ENCODE peak calls at places on chromosome 9, in six cellular contexts. E, K, H, W, S and R are unnamed samples. For H3K36me3, the result is how much of the 10 kb centered on the place peaks cover.

GRCh38 chr9:129938291-129938979 is 103.2 kb downstream of the USP20 start:
- DNase-seq in S (no peak), K (no peak), W (peak), H (peak), E (peak), R (no peak)

GRCh38 chr9:36327903-36328302 is 69.7 kb upstream of the GNE start:
- DNase-seq in W (no peak), E (peak), H (peak), K (no peak), S (no peak), R (no peak)

GRCh38 chr9:36714161-36714560 is 141.5 kb downstream of the MELK start:
- DNase-seq in E (no peak), W (no peak), K (no peak), S (no peak), H (no peak), R (no peak)

GRCh38 chr9:33748633-33749304 is 46.6 kb upstream of the PRSS3 start:
- DNase-seq in H (no peak), W (no peak), K (no peak), E (no peak), S (no peak), R (no peak)

GRCh38 chr9:6096821-6097220 is 81.4 kb upstream of the RANBP6 start:
- DNase-seq in W (no peak), S (no peak), H (peak), K (no peak), E (peak), R (no peak)

GRCh38 chr9:114413909-114414308 is 26.1 kb upstream of the AKNA start:
- DNase-seq in S (no peak), K (no peak), H (peak), W (peak), E (peak), R (no peak)

GRCh38 chr9:131046581-131047202 is 37.7 kb downstream of the LAMC3 start:
- DNase-seq in H (peak), K (peak), S (peak), W (no peak), E (peak), R (peak)

GRCh38 chr9:86413966-86414880 is 60.0 kb upstream of the TUT7 start:
- DNase-seq in W (no peak), E (no peak), H (peak), S (peak), K (no peak), R (no peak)

GRCh38 chr9:89362647-89363310 is 44.5 kb downstream of the SECISBP2 start:
- DNase-seq in W (no peak), K (no peak), E (no peak), S (no peak), H (no peak), R (no peak)

GRCh38 chr9:113626735-113627495 is 163.4 kb downstream of the RGS3 start:
- DNase-seq in K (no peak), H (no peak), W (no peak), S (no peak), E (no peak), R (peak)

GRCh38 chr9:84354035-84354434 is 13.5 kb upstream of the SLC28A3 start:
- DNase-seq in K (no peak), E (no peak), H (no peak), W (no peak), S (no peak), R (no peak)

GRCh38 chr9:130308081-130308571 is 42.6 kb downstream of the HMCN2 start:
- DNase-seq in W (no peak), K (no peak), H (no peak), E (no peak), S (no peak), R (no peak)

GRCh38 chr9:93517331-93517730 is 59.1 kb upstream of the PHF2 start:
- DNase-seq in K (no peak), W (no peak), S (no peak), H (peak), E (no peak), R (no peak)

GRCh38 chr9:94922098-94922607 is 195.7 kb downstream of the AOPEP start:
- DNase-seq in S (no peak), K (peak), H (peak), W (peak), E (peak), R (no peak)

GRCh38 chr9:35180801-35181200 is 19.0 kb downstream of the UNC13B start:
- DNase-seq in W (no peak), K (no peak), S (no peak), H (no peak), E (no peak), R (no peak)

GRCh38 chr9:20570756-20571155 is 51.5 kb downstream of the MLLT3 start:
- DNase-seq in W (no peak), H (peak), K (no peak), S (no peak), E (no peak), R (no peak)

GRCh38 chr9:3664044-3664443 is 138.2 kb upstream of the RFX3 start:
- DNase-seq in H (peak), E (peak), S (no peak), K (no peak), W (no peak), R (no peak)

GRCh38 chr9:120265791-120266190 is 314.2 kb downstream of the CDK5RAP2 start:
- DNase-seq in H (no peak), W (no peak), E (no peak), K (no peak), S (no peak), R (peak)

GRCh38 chr9:97220894-97221477 is 86.5 kb upstream of the CCDC180 start:
- DNase-seq in K (no peak), S (no peak), H (no peak), E (no peak), W (no peak), R (no peak)

GRCh38 chr9:92807757-92808725 is 43.4 kb upstream of the BICD2 start:
- DNase-seq in E (no peak), S (no peak), K (no peak), H (no peak), W (no peak), R (no peak)

GRCh38 chr9:89844535-89844934 is 239.7 kb downstream of the GADD45G start:
- DNase-seq in K (peak), S (no peak), W (no peak), E (no peak), H (no peak), R (no peak)

GRCh38 chr9:124045076-124045829 is 33.7 kb downstream of the LHX2 start:
- DNase-seq in E (peak), K (no peak), S (no peak), H (peak), W (no peak), R (peak)

GRCh38 chr9:86946712-86947145 is 577 bp downstream of the GAS1 start:
- DNase-seq in K (peak), E (peak), W (no peak), S (no peak), H (peak), R (peak)

GRCh38 chr9:92385474-92385873 is 18.9 kb downstream of the OGN start:
- DNase-seq in H (no peak), E (no peak), W (no peak), S (no peak), K (no peak), R (no peak)

GRCh38 chr9:130450344-130451003 is 5.7 kb downstream of the ASS1 start:
- DNase-seq in S (no peak), E (no peak), K (no peak), H (no peak), W (no peak), R (no peak)

GRCh38 chr9:100472725-100473261 is at the start of gene TMEFF1:
- DNase-seq in E (no peak), K (no peak), H (no peak), S (peak), W (no peak), R (peak)

DNA sequence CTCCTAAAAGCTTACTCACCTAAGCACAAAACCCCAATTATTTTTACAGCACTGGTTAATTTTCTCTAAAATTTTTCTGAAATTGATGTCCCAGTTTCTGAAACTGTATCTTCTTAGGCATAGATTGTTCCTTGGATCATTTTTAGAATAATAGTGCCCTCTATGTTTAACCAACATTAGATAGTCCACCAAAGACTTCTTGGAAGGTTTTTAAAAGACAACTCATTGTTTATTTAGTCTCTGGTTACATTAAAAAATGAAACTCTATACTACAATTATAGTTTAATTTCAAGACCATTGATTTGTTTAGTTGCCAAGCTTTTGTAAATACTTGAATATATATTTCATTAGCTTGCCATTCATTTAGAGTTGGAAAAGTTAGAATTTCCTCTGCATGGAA is 990.6 kb downstream of the TLE1 start:
- DNase-seq in W (no peak), H (no peak), K (no peak), E (no peak), S (no peak), R (no peak)
- TF ChIP-seq CTCF in W (no peak), H (no peak), K (no peak), E (no peak), S (no peak), R (no peak)

GRCh38 chr9:72951520-72952393 is 1.1 kb downstream of the ALDH1A1 start:
- DNase-seq in S (no peak), E (no peak), K (no peak), H (no peak), W (no peak), R (no peak)
- H3K4me3 ChIP-seq in S (no peak), E (no peak), K (no peak), H (no peak), W (peak), R (peak)

GRCh38 chr9:378263-378662 is 163.6 kb downstream of the DOCK8 start:
- DNase-seq in E (no peak), K (no peak), W (no peak), H (no peak), S (no peak), R (no peak)
- H3K36me3 ChIP-seq in E (under half), K (under half), W (under half), H (under half), S (half or more), R (under half)

DNA sequence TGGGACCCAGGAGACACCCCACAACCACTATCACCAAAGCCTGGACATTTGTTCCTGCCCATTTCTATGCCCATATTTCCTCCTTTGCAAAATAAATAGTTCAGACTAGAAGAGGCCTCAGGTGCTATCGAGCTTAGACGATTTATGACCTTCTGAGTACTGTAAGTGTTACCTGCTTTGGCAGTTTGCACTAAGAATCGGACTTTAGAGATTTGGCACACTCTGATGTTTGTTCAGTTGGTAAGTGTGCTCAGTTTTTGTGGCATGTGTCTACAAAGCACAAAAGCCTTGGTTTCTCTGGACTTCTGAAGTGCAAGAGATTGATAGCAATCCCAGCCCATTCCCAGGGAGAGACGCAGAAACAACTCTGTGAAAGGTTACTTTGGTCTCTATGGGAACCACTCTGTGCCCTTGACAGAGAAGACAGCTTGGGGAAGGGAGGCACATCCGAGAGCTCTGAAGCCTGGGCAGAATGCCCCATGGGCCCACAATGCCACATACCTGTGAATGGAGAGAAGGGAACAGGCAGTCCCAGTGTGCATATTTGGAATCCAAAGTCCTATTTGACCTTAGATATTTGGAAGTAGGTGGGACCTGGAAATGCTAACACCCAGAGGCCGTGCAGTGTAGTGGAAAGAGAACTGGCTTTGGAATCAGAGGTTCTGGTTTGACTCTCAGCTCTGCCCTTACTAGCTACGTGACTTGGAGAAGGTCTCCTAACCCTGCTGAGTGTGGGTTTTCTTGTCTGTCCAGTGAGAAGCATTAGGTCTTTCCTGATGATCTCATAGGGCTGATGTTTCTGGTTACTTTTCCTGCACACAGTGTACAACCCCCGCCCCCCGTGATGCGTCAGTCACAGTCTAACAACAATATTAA is 194.3 kb upstream of the VLDLR start:
- DNase-seq in E (no peak), S (no peak), W (no peak), K (peak), H (no peak), R (no peak)
- TF ChIP-seq CTCF in E (no peak), S (no peak), W (no peak), K (no peak), H (no peak), R (no peak)